ENCODE peak calls at places on chromosome 15, in seven cellular contexts. H, W, E, T, J, I and U are unnamed samples.

GRCh38 chr15:38554354-38554753 is 10.3 kb downstream of the RASGRP1 start:
- DNase-seq in W (no peak), J (no peak), T (no peak), H (no peak), I (no peak), E (no peak), U (peak)

GRCh38 chr15:62976301-62976842 is 66.2 kb upstream of the TPM1 start:
- DNase-seq in T (no peak), E (no peak), J (no peak), W (no peak), I (no peak), H (no peak), U (no peak)

GRCh38 chr15:89399390-89400120 is 64.9 kb upstream of the POLG start:
- DNase-seq in I (no peak), J (no peak), E (no peak), W (no peak), T (peak), H (peak), U (peak)

GRCh38 chr15:43213466-43213865 is 7.4 kb downstream of the EPB42 start:
- DNase-seq in W (no peak), I (no peak), E (no peak), J (no peak), H (no peak), T (no peak), U (no peak)

GRCh38 chr15:79811406-79812405 is 85.1 kb downstream of the MTHFS start:
- DNase-seq in H (peak), W (no peak), I (no peak), E (no peak), J (peak), T (no peak), U (no peak)

GRCh38 chr15:89143503-89144162 is 55.4 kb downstream of the ABHD2 start:
- DNase-seq in W (no peak), I (no peak), H (no peak), E (no peak), J (no peak), T (no peak), U (peak)

GRCh38 chr15:41506796-41507341 is 6.8 kb downstream of the LTK start:
- DNase-seq in W (no peak), T (no peak), H (no peak), I (no peak), J (no peak), E (no peak), U (no peak)

GRCh38 chr15:101389362-101389761 is 94.3 kb upstream of the SNRPA1 start:
- DNase-seq in E (no peak), J (no peak), I (no peak), W (no peak), T (no peak), H (no peak), U (no peak)

GRCh38 chr15:68429691-68430470 is 2.1 kb downstream of the ITGA11 start:
- DNase-seq in E (no peak), H (no peak), J (peak), T (no peak), I (peak), W (peak), U (no peak)

GRCh38 chr15:46956456-46956855 is 760.8 kb upstream of the SEMA6D start:
- DNase-seq in I (no peak), E (no peak), T (no peak), W (no peak), J (peak), H (no peak), U (no peak)

GRCh38 chr15:101358895-101359294 is 63.8 kb upstream of the SNRPA1 start:
- DNase-seq in J (peak), W (no peak), H (no peak), E (no peak), I (no peak), T (no peak), U (no peak)

GRCh38 chr15:79339588-79340314 is 28.8 kb downstream of the TMED3 start:
- DNase-seq in I (no peak), W (no peak), H (peak), E (no peak), J (no peak), T (peak), U (peak)

GRCh38 chr15:39907216-39907615 is 12.8 kb downstream of the GPR176 start:
- DNase-seq in H (no peak), T (no peak), J (no peak), W (no peak), E (no peak), I (no peak), U (no peak)

GRCh38 chr15:84570164-84570692 is 30.6 kb upstream of the ZSCAN2 start:
- DNase-seq in E (peak), H (peak), W (peak), T (peak), I (peak), J (peak), U (peak)

GRCh38 chr15:32979710-32980109 is 214.8 kb downstream of the FMN1 start:
- DNase-seq in I (no peak), E (no peak), W (no peak), T (no peak), H (no peak), J (no peak), U (no peak)

GRCh38 chr15:88202231-88202630 is 54.3 kb downstream of the NTRK3 start:
- DNase-seq in J (no peak), I (no peak), T (no peak), E (no peak), H (no peak), W (no peak), U (no peak)

GRCh38 chr15:82849556-82850241 is 40.3 kb downstream of the WHAMM start:
- DNase-seq in H (peak), I (peak), T (peak), J (peak), W (peak), E (peak), U (peak)

GRCh38 chr15:99983171-99983891 is 250.1 kb upstream of the LYSMD4 start:
- DNase-seq in H (no peak), I (no peak), J (no peak), E (no peak), T (no peak), W (no peak), U (no peak)

GRCh38 chr15:83991163-83991562 is 244.4 kb upstream of the GOLGA6L4 start:
- DNase-seq in E (no peak), J (no peak), H (no peak), W (no peak), I (no peak), T (no peak), U (no peak)

GRCh38 chr15:77627581-77627980 is 5.1 kb downstream of the LINGO1 start:
- DNase-seq in J (no peak), H (no peak), I (no peak), E (no peak), T (no peak), W (no peak), U (no peak)
- TF ChIP-seq CTCF in J (no peak), H (no peak), I (no peak), E (no peak), T (no peak), W (no peak), U (no peak)

GRCh38 chr15:61528590-61528929 is 299.5 kb upstream of the RORA start:
- DNase-seq in I (no peak), H (no peak), E (no peak), W (no peak), J (no peak), T (no peak), U (no peak)

GRCh38 chr15:61527836-61528589 is 298.9 kb upstream of the RORA start:
- DNase-seq in T (peak), H (no peak), W (no peak), I (no peak), E (no peak), J (no peak), U (no peak)

DNA sequence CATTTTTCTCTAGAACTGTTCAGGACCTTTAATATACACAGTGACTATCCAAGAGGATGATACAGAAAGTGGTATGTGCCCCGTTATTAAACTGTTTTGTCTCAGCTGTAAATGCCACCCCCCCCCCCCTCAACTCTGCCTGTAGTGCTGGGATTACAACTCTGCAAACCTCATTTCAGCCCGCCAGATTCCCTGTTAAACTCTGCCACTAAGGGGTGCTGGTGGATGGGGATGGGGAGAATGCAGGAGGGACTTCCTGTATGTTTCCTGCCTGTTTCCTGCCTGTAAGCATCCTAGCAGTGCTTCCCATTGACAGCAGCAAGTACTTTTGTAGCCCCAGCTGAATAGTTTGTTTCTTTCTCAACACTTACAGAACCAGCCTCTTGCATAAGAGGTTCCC is 301.7 kb upstream of the RORA start:
- DNase-seq in T (no peak), E (no peak), J (no peak), I (no peak), W (no peak), H (no peak), U (no peak)
- TF ChIP-seq CTCF in T (no peak), E (no peak), J (no peak), I (no peak), W (no peak), H (no peak), U (no peak)

GRCh38 chr15:36254446-36254845 is 325.0 kb upstream of the CDIN1 start:
- DNase-seq in I (no peak), J (no peak), T (no peak), E (no peak), H (no peak), W (no peak), U (no peak)

GRCh38 chr15:36252117-36252711 is 327.2 kb upstream of the CDIN1 start:
- DNase-seq in J (no peak), T (no peak), I (no peak), E (no peak), H (no peak), W (no peak), U (no peak)

GRCh38 chr15:36256258-36256825 is 323.1 kb upstream of the CDIN1 start:
- DNase-seq in J (no peak), T (no peak), E (no peak), H (peak), I (no peak), W (no peak), U (no peak)

DNA sequence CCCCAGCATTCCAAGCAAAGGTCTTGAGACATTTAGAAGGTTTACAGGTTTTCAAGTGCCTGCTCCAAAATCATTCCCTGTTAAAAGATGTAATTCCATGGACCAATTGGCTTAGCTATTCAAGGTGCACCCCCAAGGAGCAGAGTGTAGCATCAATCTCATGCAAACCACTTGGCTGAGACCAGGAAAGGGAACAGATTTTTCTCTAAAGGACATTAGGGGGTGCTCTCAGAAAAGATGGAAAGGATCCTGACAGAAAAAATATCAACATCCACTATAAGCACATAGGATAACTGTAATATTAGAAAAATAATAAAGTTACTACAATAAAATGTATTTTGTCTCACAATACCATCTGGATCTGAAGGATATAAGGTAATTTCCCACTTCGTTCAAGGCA is 328.0 kb upstream of the CDIN1 start:
- DNase-seq in I (no peak), J (no peak), T (no peak), H (no peak), E (no peak), W (no peak), U (no peak)
- TF ChIP-seq CTCF in I (no peak), J (no peak), T (no peak), H (no peak), E (no peak), W (no peak), U (no peak)

GRCh38 chr15:94844533-94845390 is 613.4 kb downstream of the MCTP2 start:
- DNase-seq in I (peak), T (no peak), H (peak), W (peak), J (peak), E (peak), U (peak)
- TF ChIP-seq CTCF in I (peak), T (no peak), H (peak), W (no peak), J (no peak), E (no peak), U (no peak)

DNA sequence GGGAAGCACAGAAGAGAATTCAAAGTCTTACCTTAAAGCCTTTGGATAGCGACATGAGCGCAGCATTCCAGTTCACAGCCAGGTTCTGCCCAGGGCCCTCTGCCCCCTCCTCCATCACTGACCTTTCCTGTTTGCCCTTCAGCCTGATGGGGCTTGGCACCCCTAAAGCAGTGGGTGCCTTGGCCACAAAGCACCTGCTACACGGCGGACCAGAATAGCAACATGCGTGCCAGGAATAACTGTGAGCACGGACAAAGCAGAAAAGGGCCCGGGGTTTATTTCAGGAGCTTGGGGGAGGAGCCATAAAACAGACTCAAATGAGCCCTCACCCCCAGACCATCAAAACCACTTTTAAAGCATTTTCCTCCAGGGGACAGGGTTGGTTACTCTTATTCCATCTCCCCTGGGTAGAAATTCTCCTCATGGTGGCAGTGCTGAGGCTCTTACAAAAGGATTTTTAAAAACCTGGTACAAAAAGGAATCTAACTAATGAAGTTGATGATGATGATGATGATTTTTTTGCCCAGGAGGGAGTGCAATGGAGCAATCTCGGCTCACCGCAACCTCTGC is 135.4 kb downstream of the KLF13 start:
- DNase-seq in W (peak), J (no peak), I (no peak), E (no peak), H (no peak), T (no peak), U (no peak)
- TF ChIP-seq CTCF in W (no peak), J (no peak), I (no peak), E (no peak), H (peak), T (peak), U (peak)

GRCh38 chr15:76059320-76060097 is at the start of gene TMEM266:
- DNase-seq in H (peak), W (no peak), J (peak), I (peak), T (peak), E (peak), U (peak)
- TF ChIP-seq CTCF in H (no peak), W (no peak), J (no peak), I (peak), T (peak), E (peak), U (no peak)

GRCh38 chr15:75921732-75922703 is 18.3 kb downstream of the FBXO22 start:
- DNase-seq in E (no peak), T (no peak), W (peak), H (peak), I (no peak), J (peak), U (peak)
- TF ChIP-seq CTCF in E (peak), T (peak), W (peak), H (peak), I (peak), J (peak), U (no peak)

GRCh38 chr15:57114070-57114469 is 195.6 kb downstream of the TCF12 start:
- DNase-seq in E (no peak), I (no peak), W (no peak), T (no peak), J (no peak), H (no peak), U (no peak)

GRCh38 chr15:57112178-57112577 is 193.7 kb downstream of the TCF12 start:
- DNase-seq in H (no peak), I (no peak), T (no peak), J (no peak), W (no peak), E (no peak), U (no peak)

GRCh38 chr15:57109005-57109404 is 190.6 kb downstream of the TCF12 start:
- DNase-seq in T (no peak), I (no peak), J (no peak), W (no peak), E (no peak), H (no peak), U (no peak)

DNA sequence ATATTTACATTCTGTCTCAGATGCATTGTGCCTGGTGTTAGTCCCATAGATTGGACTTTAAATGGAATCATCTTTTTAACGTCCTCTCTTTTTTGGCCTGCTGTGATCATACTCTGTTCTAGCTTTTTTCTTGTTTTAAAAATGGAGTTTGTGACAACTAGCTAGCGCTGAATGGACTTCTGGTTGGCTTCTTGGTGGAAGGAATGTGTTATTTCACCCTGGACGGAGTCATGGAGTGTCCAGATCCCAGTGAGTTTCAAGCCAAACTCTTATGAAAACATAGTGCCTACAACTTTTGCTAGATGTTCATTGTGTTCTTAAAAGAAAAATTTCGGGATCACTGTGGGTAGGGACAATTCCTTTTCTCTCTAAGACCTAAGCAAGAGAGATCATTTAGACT is 192.6 kb downstream of the TCF12 start:
- DNase-seq in W (no peak), J (no peak), T (no peak), E (no peak), H (no peak), I (no peak), U (no peak)
- TF ChIP-seq CTCF in W (no peak), J (no peak), T (no peak), E (peak), H (peak), I (peak), U (no peak)